ENCODE peak calls at places on chromosomes 12 and 14, in five cellular contexts. L is astrocyte of the spinal cord, Z is AG09309, R is IMR-90, A is Peyer's patch. C is an unnamed sample.
A peak's percentile ranks its signal among the peaks of the same experiment; 100 is the strongest.

GRCh38 chr14:38420045-38420444 is 164.2 kb upstream of the CLEC14A start:
- DNase-seq in L (no peak), R (peak; percentile 46), A (no peak), Z (peak; percentile 20), C (no peak)

GRCh38 chr12:50520808-50521207 is 16.0 kb downstream of the DIP2B start:
- DNase-seq in L (no peak), A (no peak), Z (no peak), R (no peak), C (no peak)

GRCh38 chr12:24750263-24750662 is 198.6 kb downstream of the BCAT1 start:
- DNase-seq in R (no peak), L (no peak), Z (no peak), A (no peak), C (no peak)

GRCh38 chr12:33026791-33027190 is 130.2 kb upstream of the PKP2 start:
- DNase-seq in Z (no peak), A (no peak), R (no peak), L (no peak), C (no peak)

GRCh38 chr14:73774244-73774575 is 60.0 kb upstream of the PNMA1 start:
- DNase-seq in R (no peak), A (no peak), L (no peak), Z (no peak), C (no peak)

GRCh38 chr12:44626883-44627282 is 249.2 kb downstream of the NELL2 start:
- DNase-seq in A (no peak), R (no peak), Z (no peak), L (no peak), C (no peak)

GRCh38 chr12:102480401-102480800 is at the start of gene IGF1:
- DNase-seq in R (peak; percentile 61), A (no peak), Z (no peak), L (peak; percentile 33), C (no peak)

GRCh38 chr14:105830171-105830570 is 303.8 kb downstream of the TMEM121 start:
- DNase-seq in Z (no peak), A (no peak), L (no peak), R (no peak), C (no peak)

GRCh38 chr14:70916776-70917175 is 9.5 kb downstream of the PCNX1 start:
- DNase-seq in A (no peak), L (no peak), Z (no peak), R (no peak), C (no peak)

GRCh38 chr14:39175445-39176262 is 600 bp downstream of the PNN start:
- DNase-seq in A (no peak), Z (no peak), L (no peak), R (peak; percentile 21), C (no peak)

GRCh38 chr14:91418387-91419043 is 895 bp upstream of the CCDC88C start:
- DNase-seq in A (peak; percentile 92), R (peak; percentile 17), L (peak; percentile 40), Z (no peak), C (no peak)

GRCh38 chr12:78447373-78447772 is 417.2 kb upstream of the SYT1 start:
- DNase-seq in A (no peak), Z (no peak), L (no peak), R (no peak), C (no peak)

GRCh38 chr12:10567813-10568212 is 45.6 kb downstream of the MAGOHB start:
- DNase-seq in Z (no peak), A (no peak), L (no peak), R (no peak), C (no peak)

GRCh38 chr12:25284024-25284423 is 33.3 kb upstream of the KRAS start:
- DNase-seq in L (no peak), A (no peak), Z (no peak), R (no peak), C (no peak)

GRCh38 chr14:104680056-104680805 is 9.2 kb upstream of the INF2 start:
- DNase-seq in A (peak; percentile 84), L (peak; percentile 89), Z (peak; percentile 34), R (peak; percentile 85), C (no peak)

GRCh38 chr14:67352055-67352454 is 7.5 kb downstream of the ATP6V1D start:
- DNase-seq in Z (no peak), A (no peak), L (no peak), R (no peak), C (no peak)

GRCh38 chr12:26198742-26199141 is 3.4 kb downstream of the SSPN start:
- DNase-seq in R (peak; percentile 63), Z (no peak), L (peak; percentile 45), A (no peak), C (no peak)

GRCh38 chr12:104336115-104336514 is 32.6 kb downstream of the EID3 start:
- DNase-seq in A (no peak), L (no peak), R (no peak), Z (no peak), C (no peak)

GRCh38 chr12:110575326-110575725 is 7.8 kb downstream of the PPTC7 start:
- DNase-seq in Z (no peak), L (no peak), R (no peak), A (no peak), C (no peak)

GRCh38 chr14:93548102-93548843 is 117.5 kb downstream of the UNC79 start:
- DNase-seq in L (no peak), A (no peak), R (no peak), Z (no peak), C (peak; percentile 56)

GRCh38 chr12:98750511-98750910 is 105.4 kb downstream of the APAF1 start:
- DNase-seq in R (peak; percentile 13), L (peak; percentile 67), Z (no peak), A (no peak), C (no peak)

GRCh38 chr14:66636240-66636639 is 128.3 kb downstream of the GPHN start:
- DNase-seq in Z (no peak), L (no peak), R (no peak), A (no peak), C (no peak)

GRCh38 chr14:72706485-72706884 is 187.4 kb downstream of the DPF3 start:
- DNase-seq in R (no peak), L (no peak), Z (no peak), A (no peak), C (no peak)

GRCh38 chr14:60114881-60115280 is 23.2 kb downstream of the PCNX4 start:
- DNase-seq in R (no peak), Z (no peak), L (peak; percentile 59), A (no peak), C (no peak)

GRCh38 chr12:15526033-15526432 is 203.7 kb downstream of the PTPRO start:
- DNase-seq in A (no peak), L (no peak), R (no peak), Z (no peak), C (no peak)

GRCh38 chr14:63896278-63896720 is 43.5 kb downstream of the SYNE2 start:
- DNase-seq in R (peak; percentile 71), L (peak; percentile 95), A (no peak), Z (peak; percentile 73), C (peak; percentile 97)

GRCh38 chr14:88212691-88213090 is 110.4 kb downstream of the KCNK10 start:
- DNase-seq in R (no peak), A (no peak), Z (no peak), L (no peak), C (no peak)

GRCh38 chr14:88209273-88209672 is 113.8 kb downstream of the KCNK10 start:
- DNase-seq in L (no peak), R (no peak), A (no peak), Z (no peak), C (no peak)

GRCh38 chr14:88208858-88209257 is 114.2 kb downstream of the KCNK10 start:
- DNase-seq in R (no peak), Z (no peak), A (no peak), L (no peak), C (no peak)

GRCh38 chr14:88210426-88210825 is 112.6 kb downstream of the KCNK10 start:
- DNase-seq in Z (no peak), L (no peak), A (no peak), R (no peak), C (no peak)
- H3K4me3 ChIP-seq in Z (no peak overlapping the region), L (no peak overlapping the region), A (no peak overlapping the region), R (no peak overlapping the region), C (no peak overlapping the region)

DNA sequence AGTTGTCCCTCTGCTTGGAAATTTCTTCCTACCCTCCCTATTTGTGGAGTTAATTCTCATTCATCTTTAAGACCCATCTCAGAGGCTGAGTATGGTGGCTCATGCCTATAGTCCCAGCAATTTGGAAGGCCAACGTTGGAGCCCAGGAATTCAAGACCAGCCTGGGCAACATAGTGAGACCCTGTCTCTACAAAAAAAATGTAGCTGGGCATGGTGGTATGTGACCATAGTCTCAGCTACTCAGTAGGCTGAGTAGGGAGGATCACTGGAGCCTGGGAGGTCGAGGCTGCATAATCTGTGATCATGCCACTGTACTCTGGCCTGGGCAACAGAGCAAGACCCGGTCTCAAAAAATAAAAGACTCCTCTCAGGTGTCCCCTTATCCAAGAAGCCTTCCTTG is 125.1 kb downstream of the SUDS3 start:
- DNase-seq in L (no peak), R (no peak), A (no peak), Z (no peak), C (no peak)
- TF ChIP-seq CTCF in L (no peak), R (no peak), A (no peak), Z (no peak), C (no peak)

DNA sequence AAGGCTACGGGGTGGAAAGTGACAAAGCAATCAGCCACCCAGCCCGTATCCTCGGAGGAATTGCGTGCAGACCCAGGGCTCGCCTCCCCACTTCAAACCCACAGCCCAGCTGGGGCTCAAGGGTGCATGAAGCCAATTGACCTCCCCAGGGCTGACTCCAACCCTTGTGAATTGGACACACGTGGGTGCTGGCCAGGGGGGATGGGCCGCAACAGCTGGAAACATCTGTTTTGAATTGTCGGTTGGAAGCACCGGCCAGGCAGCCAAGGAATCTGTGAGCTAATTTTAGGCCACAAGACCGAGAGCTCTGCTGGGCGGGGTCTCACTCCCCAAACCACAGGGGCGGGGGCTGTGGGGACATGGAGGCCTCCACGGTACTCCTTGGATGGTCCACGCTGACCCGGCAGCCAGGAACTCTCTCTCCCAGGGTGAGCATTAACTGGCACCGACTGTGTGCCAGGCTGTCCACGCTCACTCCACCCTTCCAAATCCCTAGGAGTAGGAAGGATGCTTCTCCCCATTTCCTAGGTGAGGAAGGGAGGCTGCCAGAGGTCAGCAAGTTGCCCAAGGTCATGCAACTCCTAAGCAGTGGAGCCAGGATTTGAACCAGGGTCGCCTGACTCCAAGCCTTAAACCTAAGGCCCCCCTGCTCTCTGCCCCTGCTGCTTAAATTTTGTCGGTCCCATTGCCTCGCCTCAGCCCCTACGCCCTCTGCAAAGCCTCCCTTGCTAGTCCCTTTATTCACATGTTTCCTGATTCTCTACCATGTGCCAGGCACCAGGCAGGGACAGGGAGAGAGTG is 11.9 kb upstream of the TMEM119 start:
- DNase-seq in R (peak; percentile 85), A (peak; percentile 75), L (peak; percentile 84), Z (peak; percentile 80), C (no peak)
- H3K4me3 ChIP-seq in R (no peak overlapping the region), A (no peak overlapping the region), L (no peak overlapping the region), Z (no peak overlapping the region), C (no peak overlapping the region)

DNA sequence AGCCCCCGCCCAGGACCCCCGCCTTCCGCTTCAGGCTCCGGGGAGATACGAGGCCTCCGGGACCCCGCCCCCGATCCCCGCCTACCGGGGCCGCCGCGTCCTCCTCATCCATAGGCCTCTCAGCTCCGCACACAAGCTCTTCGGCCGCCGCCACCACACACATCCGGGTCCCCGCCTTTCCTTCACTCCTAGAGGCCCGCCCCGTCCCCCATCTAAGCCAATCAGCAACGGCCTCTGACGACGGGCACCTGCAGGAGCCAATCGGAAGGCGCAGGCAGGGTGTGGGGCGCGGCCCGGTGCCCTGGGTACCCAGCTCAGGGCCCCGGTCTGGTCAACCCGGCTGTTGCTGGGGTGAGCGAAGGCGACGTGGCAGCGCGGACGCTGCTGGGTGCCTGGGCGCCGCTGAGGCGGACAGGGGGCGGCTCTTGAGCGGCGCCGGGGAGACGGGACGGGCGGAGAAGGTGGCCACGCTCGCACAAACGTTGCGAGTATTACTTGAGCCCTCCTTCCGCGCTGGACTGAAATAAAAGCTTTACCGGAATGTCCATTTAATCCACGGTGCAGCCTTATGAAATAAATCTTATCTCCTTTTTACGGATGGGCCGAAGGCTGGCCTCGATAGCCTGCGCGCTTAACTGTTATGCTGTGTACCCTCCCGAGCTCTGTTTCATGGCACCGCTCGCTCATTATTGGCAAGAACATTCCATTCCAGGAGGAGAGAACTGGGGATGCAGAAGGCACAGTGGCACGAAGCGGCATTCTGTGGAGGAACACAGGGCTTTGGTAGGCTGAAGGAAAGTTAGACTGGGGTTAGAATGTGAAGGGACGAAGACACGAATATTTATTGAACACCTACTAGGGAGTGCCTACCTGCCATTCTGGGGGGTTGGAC is at the start of gene SPRYD3:
- DNase-seq in L (peak; percentile 98), Z (peak; percentile 85), R (peak; percentile 96), A (peak; percentile 99), C (peak; percentile 49)
- TF ChIP-seq CTCF in L (no peak), Z (no peak), R (no peak), A (no peak), C (no peak)